ENCODE peak calls at places on chromosomes 11 and 22, in five cellular contexts. One of them, this sample, is unnamed.

GRCh38 chr22:29520851-29521250 is 32.7 kb downstream of the THOC5 start:
- DNase-seq in pancreas: no peak
- DNase-seq in esophagus squamous epithelium: no peak
- DNase-seq in neural progenitor cell: no peak
- DNase-seq in Calu3: no peak
- DNase-seq in this sample: no peak

GRCh38 chr11:121543981-121544380 is 91.2 kb upstream of the SORL1-AS1 start:
- DNase-seq in pancreas: no peak
- DNase-seq in esophagus squamous epithelium: no peak
- DNase-seq in neural progenitor cell: no peak
- DNase-seq in Calu3: no peak
- DNase-seq in this sample: no peak

GRCh38 chr11:83371489-83371888 is 85.3 kb upstream of the CCDC90B start:
- DNase-seq in pancreas: peak
- DNase-seq in esophagus squamous epithelium: no peak
- DNase-seq in neural progenitor cell: no peak
- DNase-seq in Calu3: no peak
- DNase-seq in this sample: no peak

GRCh38 chr11:40567392-40567791 is 892.1 kb downstream of the LRRC4C start:
- DNase-seq in pancreas: no peak
- DNase-seq in esophagus squamous epithelium: no peak
- DNase-seq in neural progenitor cell: no peak
- DNase-seq in Calu3: no peak
- DNase-seq in this sample: no peak

GRCh38 chr11:77547863-77548551 is 41.7 kb upstream of the AQP11 start:
- DNase-seq in pancreas: peak
- DNase-seq in esophagus squamous epithelium: peak
- DNase-seq in neural progenitor cell: peak
- DNase-seq in Calu3: peak
- DNase-seq in this sample: peak

GRCh38 chr22:46969491-46969890 is 207.0 kb downstream of the TBC1D22A start:
- DNase-seq in pancreas: no peak
- DNase-seq in esophagus squamous epithelium: no peak
- DNase-seq in neural progenitor cell: no peak
- DNase-seq in Calu3: no peak
- DNase-seq in this sample: no peak

GRCh38 chr22:42959472-42960145 is 55.3 kb downstream of the PACSIN2 start:
- DNase-seq in pancreas: peak
- DNase-seq in esophagus squamous epithelium: no peak
- DNase-seq in neural progenitor cell: no peak
- DNase-seq in Calu3: peak
- DNase-seq in this sample: peak

GRCh38 chr22:45977551-45978274 is 751 bp upstream of the WNT7B start:
- DNase-seq in pancreas: no peak
- DNase-seq in esophagus squamous epithelium: no peak
- DNase-seq in neural progenitor cell: peak
- DNase-seq in Calu3: peak
- DNase-seq in this sample: no peak

GRCh38 chr11:68002575-68002942 is 1.3 kb downstream of the UNC93B1 start:
- DNase-seq in pancreas: no peak
- DNase-seq in esophagus squamous epithelium: no peak
- DNase-seq in neural progenitor cell: no peak
- DNase-seq in Calu3: no peak
- DNase-seq in this sample: no peak
- TF ChIP-seq CTCF in pancreas: no peak
- TF ChIP-seq CTCF in esophagus squamous epithelium: no peak
- TF ChIP-seq CTCF in neural progenitor cell: no peak
- TF ChIP-seq CTCF in Calu3: no peak
- TF ChIP-seq CTCF in this sample: no peak

GRCh38 chr22:26667140-26667539 is 9.8 kb downstream of the MIAT start:
- DNase-seq in pancreas: no peak
- DNase-seq in esophagus squamous epithelium: no peak
- DNase-seq in neural progenitor cell: no peak
- DNase-seq in Calu3: no peak
- DNase-seq in this sample: no peak

GRCh38 chr22:26672060-26672471 is 14.7 kb downstream of the MIAT start:
- DNase-seq in pancreas: no peak
- DNase-seq in esophagus squamous epithelium: no peak
- DNase-seq in neural progenitor cell: no peak
- DNase-seq in Calu3: no peak
- DNase-seq in this sample: no peak

GRCh38 chr22:26671317-26672059 is 14.1 kb downstream of the MIAT start:
- DNase-seq in pancreas: no peak
- DNase-seq in esophagus squamous epithelium: peak
- DNase-seq in neural progenitor cell: no peak
- DNase-seq in Calu3: peak
- DNase-seq in this sample: no peak

GRCh38 chr22:26670459-26670858 is 13.1 kb downstream of the MIAT start:
- DNase-seq in pancreas: no peak
- DNase-seq in esophagus squamous epithelium: no peak
- DNase-seq in neural progenitor cell: no peak
- DNase-seq in Calu3: no peak
- DNase-seq in this sample: no peak

DNA sequence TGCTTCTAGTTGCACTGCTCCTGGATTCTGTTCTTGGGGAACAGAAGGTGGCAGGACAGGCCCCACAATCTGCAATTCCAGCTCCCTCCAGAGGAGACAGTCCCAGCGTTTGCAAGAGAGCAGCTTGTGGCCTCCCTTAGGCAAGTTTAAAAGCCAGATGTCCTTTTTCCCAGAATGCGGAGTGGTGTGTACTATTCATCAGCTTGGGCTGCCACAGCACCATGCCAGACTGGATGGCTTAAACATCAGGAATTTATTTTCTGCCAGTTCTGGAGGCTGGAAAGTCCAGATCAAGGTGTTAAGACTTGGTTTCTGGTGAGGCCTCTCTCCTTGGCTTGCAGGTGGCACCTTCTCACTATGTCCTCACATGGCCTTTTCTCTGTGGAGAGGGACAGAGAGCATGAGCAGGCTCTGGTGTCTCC is 11.7 kb downstream of the MIAT start:
- DNase-seq in pancreas: peak
- DNase-seq in esophagus squamous epithelium: no peak
- DNase-seq in neural progenitor cell: peak
- DNase-seq in Calu3: peak
- DNase-seq in this sample: peak
- TF ChIP-seq CTCF in pancreas: peak
- TF ChIP-seq CTCF in esophagus squamous epithelium: peak
- TF ChIP-seq CTCF in neural progenitor cell: peak
- TF ChIP-seq CTCF in Calu3: peak
- TF ChIP-seq CTCF in this sample: peak

GRCh38 chr11:65569973-65570918 is at the start of gene ZNRD2:
- DNase-seq in pancreas: peak
- DNase-seq in esophagus squamous epithelium: peak
- DNase-seq in neural progenitor cell: peak
- DNase-seq in Calu3: peak
- DNase-seq in this sample: peak
- TF ChIP-seq CTCF in pancreas: peak
- TF ChIP-seq CTCF in esophagus squamous epithelium: peak
- TF ChIP-seq CTCF in neural progenitor cell: peak
- TF ChIP-seq CTCF in Calu3: peak
- TF ChIP-seq CTCF in this sample: peak

GRCh38 chr22:44348963-44349950 is 36.5 kb upstream of the SHISAL1 start:
- DNase-seq in pancreas: no peak
- DNase-seq in esophagus squamous epithelium: no peak
- DNase-seq in neural progenitor cell: no peak
- DNase-seq in Calu3: no peak
- DNase-seq in this sample: no peak
- TF ChIP-seq CTCF in pancreas: no peak
- TF ChIP-seq CTCF in esophagus squamous epithelium: no peak
- TF ChIP-seq CTCF in neural progenitor cell: no peak
- TF ChIP-seq CTCF in Calu3: no peak
- TF ChIP-seq CTCF in this sample: no peak

DNA sequence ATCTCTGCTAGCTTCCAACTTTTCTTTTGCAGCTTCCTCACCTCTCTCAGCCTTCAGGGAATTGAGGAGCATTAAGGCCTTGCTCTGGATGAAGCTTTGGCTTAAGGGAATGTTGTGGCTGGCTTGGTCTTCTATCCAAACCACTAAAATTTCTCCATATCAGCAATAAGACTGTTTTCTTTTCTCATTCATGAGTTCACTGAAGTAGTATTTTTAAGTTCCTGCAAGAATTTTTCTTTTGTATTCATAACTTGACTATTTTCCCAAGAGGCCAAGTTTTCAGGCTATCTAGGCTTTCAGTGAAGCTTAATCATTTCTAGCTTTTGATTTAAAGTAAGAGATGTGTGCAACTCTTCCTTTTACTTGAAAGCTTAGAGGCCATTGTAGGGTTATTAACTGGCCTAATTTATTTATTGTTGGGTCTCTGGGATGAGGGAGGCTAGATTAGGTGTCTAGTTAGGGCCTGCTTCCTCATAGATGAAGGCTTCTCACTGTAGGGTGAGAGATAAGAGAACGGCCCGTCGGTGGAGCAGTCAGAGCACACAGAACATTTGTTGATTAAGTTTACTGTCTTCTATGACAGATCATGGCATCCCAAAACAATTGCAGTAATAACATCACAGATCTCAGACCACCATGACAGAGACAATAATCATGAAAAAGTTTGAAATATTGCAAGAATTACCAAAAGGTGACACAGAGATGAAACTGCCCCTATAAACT is 33.2 kb downstream of the CSF2RB start:
- DNase-seq in pancreas: no peak
- DNase-seq in esophagus squamous epithelium: no peak
- DNase-seq in neural progenitor cell: no peak
- DNase-seq in Calu3: no peak
- DNase-seq in this sample: no peak
- TF ChIP-seq CTCF in pancreas: no peak
- TF ChIP-seq CTCF in esophagus squamous epithelium: no peak
- TF ChIP-seq CTCF in neural progenitor cell: peak
- TF ChIP-seq CTCF in Calu3: no peak
- TF ChIP-seq CTCF in this sample: no peak

GRCh38 chr11:32332990-32333334 is 102.4 kb downstream of the WT1 start:
- DNase-seq in pancreas: no peak
- DNase-seq in esophagus squamous epithelium: no peak
- DNase-seq in neural progenitor cell: no peak
- DNase-seq in Calu3: no peak
- DNase-seq in this sample: no peak

GRCh38 chr11:32334822-32335221 is 100.5 kb downstream of the WT1 start:
- DNase-seq in pancreas: no peak
- DNase-seq in esophagus squamous epithelium: no peak
- DNase-seq in neural progenitor cell: peak
- DNase-seq in Calu3: peak
- DNase-seq in this sample: peak

GRCh38 chr11:32331792-32332191 is 103.5 kb downstream of the WT1 start:
- DNase-seq in pancreas: no peak
- DNase-seq in esophagus squamous epithelium: no peak
- DNase-seq in neural progenitor cell: no peak
- DNase-seq in Calu3: no peak
- DNase-seq in this sample: no peak

GRCh38 chr11:32331098-32331497 is 104.2 kb downstream of the WT1 start:
- DNase-seq in pancreas: no peak
- DNase-seq in esophagus squamous epithelium: no peak
- DNase-seq in neural progenitor cell: no peak
- DNase-seq in Calu3: no peak
- DNase-seq in this sample: no peak

GRCh38 chr11:32333335-32333991 is 101.9 kb downstream of the WT1 start:
- DNase-seq in pancreas: peak
- DNase-seq in esophagus squamous epithelium: no peak
- DNase-seq in neural progenitor cell: peak
- DNase-seq in Calu3: peak
- DNase-seq in this sample: peak
- TF ChIP-seq CTCF in pancreas: no peak
- TF ChIP-seq CTCF in esophagus squamous epithelium: peak
- TF ChIP-seq CTCF in neural progenitor cell: peak
- TF ChIP-seq CTCF in Calu3: no peak
- TF ChIP-seq CTCF in this sample: peak

GRCh38 chr11:65379698-65380459 is 2.6 kb downstream of the SLC25A45 start:
- DNase-seq in pancreas: no peak
- DNase-seq in esophagus squamous epithelium: no peak
- DNase-seq in neural progenitor cell: peak
- DNase-seq in Calu3: no peak
- DNase-seq in this sample: no peak

GRCh38 chr11:65377036-65377435 is 5.4 kb downstream of the SLC25A45 start:
- DNase-seq in pancreas: no peak
- DNase-seq in esophagus squamous epithelium: no peak
- DNase-seq in neural progenitor cell: no peak
- DNase-seq in Calu3: peak
- DNase-seq in this sample: no peak

GRCh38 chr11:65378928-65379638 is 3.4 kb downstream of the SLC25A45 start:
- DNase-seq in pancreas: no peak
- DNase-seq in esophagus squamous epithelium: no peak
- DNase-seq in neural progenitor cell: no peak
- DNase-seq in Calu3: no peak
- DNase-seq in this sample: no peak

GRCh38 chr11:65377777-65378176 is 4.7 kb downstream of the SLC25A45 start:
- DNase-seq in pancreas: no peak
- DNase-seq in esophagus squamous epithelium: no peak
- DNase-seq in neural progenitor cell: no peak
- DNase-seq in Calu3: no peak
- DNase-seq in this sample: no peak

GRCh38 chr11:65378208-65378927 is 4.1 kb downstream of the SLC25A45 start:
- DNase-seq in pancreas: no peak
- DNase-seq in esophagus squamous epithelium: no peak
- DNase-seq in neural progenitor cell: peak
- DNase-seq in Calu3: no peak
- DNase-seq in this sample: peak
- TF ChIP-seq CTCF in pancreas: no peak
- TF ChIP-seq CTCF in esophagus squamous epithelium: no peak
- TF ChIP-seq CTCF in neural progenitor cell: peak
- TF ChIP-seq CTCF in Calu3: no peak
- TF ChIP-seq CTCF in this sample: no peak